ENCODE peak calls at places on chromosomes 1 and 21, in nine cellular contexts. One of them, this sample, is unnamed.

GRCh38 chr1:232995189-232995588 is 44.8 kb downstream of the NTPCR start:
- DNase-seq in transverse colon: no peak
- DNase-seq in right lobe of liver: no peak
- DNase-seq in uterus: no peak
- DNase-seq in breast epithelium: no peak
- DNase-seq in esophagus muscularis mucosa: no peak
- DNase-seq in ovary: no peak
- DNase-seq in Peyer's patch: no peak
- DNase-seq in K562: no peak
- DNase-seq in this sample: no peak

GRCh38 chr1:227234998-227235405 is 83.3 kb downstream of the CDC42BPA start:
- DNase-seq in transverse colon: no peak
- DNase-seq in right lobe of liver: no peak
- DNase-seq in uterus: no peak
- DNase-seq in breast epithelium: no peak
- DNase-seq in esophagus muscularis mucosa: no peak
- DNase-seq in ovary: no peak
- DNase-seq in Peyer's patch: no peak
- DNase-seq in K562: peak; percentile 90
- DNase-seq in this sample: peak; percentile 26

GRCh38 chr1:190747643-190748186 is 270.1 kb upstream of the BRINP3 start:
- DNase-seq in transverse colon: no peak
- DNase-seq in right lobe of liver: no peak
- DNase-seq in uterus: no peak
- DNase-seq in breast epithelium: no peak
- DNase-seq in esophagus muscularis mucosa: no peak
- DNase-seq in ovary: no peak
- DNase-seq in Peyer's patch: no peak
- DNase-seq in K562: no peak
- DNase-seq in this sample: no peak

GRCh38 chr1:1889847-1890505 is 911 bp downstream of the GNB1 start:
- DNase-seq in transverse colon: peak; percentile 52
- DNase-seq in right lobe of liver: peak; percentile 75
- DNase-seq in uterus: no peak
- DNase-seq in breast epithelium: no peak
- DNase-seq in esophagus muscularis mucosa: no peak
- DNase-seq in ovary: no peak
- DNase-seq in Peyer's patch: peak; percentile 51
- DNase-seq in K562: peak; percentile 73
- DNase-seq in this sample: no peak

GRCh38 chr1:110163591-110163990 is 13.3 kb downstream of the SLC6A17 start:
- DNase-seq in transverse colon: no peak
- DNase-seq in right lobe of liver: no peak
- DNase-seq in uterus: no peak
- DNase-seq in breast epithelium: no peak
- DNase-seq in esophagus muscularis mucosa: no peak
- DNase-seq in ovary: no peak
- DNase-seq in Peyer's patch: no peak
- DNase-seq in K562: no peak
- DNase-seq in this sample: no peak

GRCh38 chr1:27413004-27413403 is 20.6 kb downstream of the GPR3 start:
- DNase-seq in transverse colon: no peak
- DNase-seq in right lobe of liver: no peak
- DNase-seq in uterus: no peak
- DNase-seq in breast epithelium: no peak
- DNase-seq in esophagus muscularis mucosa: no peak
- DNase-seq in ovary: no peak
- DNase-seq in Peyer's patch: no peak
- DNase-seq in K562: no peak
- DNase-seq in this sample: no peak

GRCh38 chr1:167107456-167107855 is 13.6 kb downstream of the STYXL2 start:
- DNase-seq in transverse colon: no peak
- DNase-seq in right lobe of liver: no peak
- DNase-seq in uterus: no peak
- DNase-seq in breast epithelium: no peak
- DNase-seq in esophagus muscularis mucosa: no peak
- DNase-seq in ovary: no peak
- DNase-seq in Peyer's patch: no peak
- DNase-seq in K562: no peak
- DNase-seq in this sample: no peak

GRCh38 chr1:225642177-225642576 is 10.7 kb downstream of the ENAH start:
- DNase-seq in transverse colon: no peak
- DNase-seq in right lobe of liver: no peak
- DNase-seq in uterus: no peak
- DNase-seq in breast epithelium: no peak
- DNase-seq in esophagus muscularis mucosa: no peak
- DNase-seq in ovary: no peak
- DNase-seq in Peyer's patch: no peak
- DNase-seq in K562: no peak
- DNase-seq in this sample: no peak

GRCh38 chr1:72366473-72366872 is 84.1 kb upstream of the NEGR1 start:
- DNase-seq in transverse colon: no peak
- DNase-seq in right lobe of liver: peak; percentile 29
- DNase-seq in uterus: no peak
- DNase-seq in breast epithelium: no peak
- DNase-seq in esophagus muscularis mucosa: no peak
- DNase-seq in ovary: no peak
- DNase-seq in Peyer's patch: no peak
- DNase-seq in K562: no peak
- DNase-seq in this sample: peak; percentile 5

GRCh38 chr21:38126677-38127271 is 130.0 kb upstream of the KCNJ15 start:
- DNase-seq in transverse colon: peak; percentile 45
- DNase-seq in right lobe of liver: peak; percentile 57
- DNase-seq in uterus: peak; percentile 21
- DNase-seq in breast epithelium: peak; percentile 23
- DNase-seq in esophagus muscularis mucosa: no peak
- DNase-seq in ovary: no peak
- DNase-seq in Peyer's patch: no peak
- DNase-seq in K562: peak; percentile 86
- DNase-seq in this sample: peak; percentile 17

GRCh38 chr21:34726627-34727337 is 58.0 kb downstream of the CLIC6 start:
- DNase-seq in transverse colon: no peak
- DNase-seq in right lobe of liver: no peak
- DNase-seq in uterus: no peak
- DNase-seq in breast epithelium: no peak
- DNase-seq in esophagus muscularis mucosa: no peak
- DNase-seq in ovary: no peak
- DNase-seq in Peyer's patch: no peak
- DNase-seq in K562: no peak
- DNase-seq in this sample: no peak

GRCh38 chr21:42569732-42570301 is 56.2 kb downstream of the SLC37A1 start:
- DNase-seq in transverse colon: peak; percentile 1
- DNase-seq in right lobe of liver: peak; percentile 12
- DNase-seq in uterus: no peak
- DNase-seq in breast epithelium: no peak
- DNase-seq in esophagus muscularis mucosa: no peak
- DNase-seq in ovary: peak; percentile 11
- DNase-seq in Peyer's patch: no peak
- DNase-seq in K562: no peak
- DNase-seq in this sample: no peak

GRCh38 chr1:219567341-219567947 is 45.5 kb downstream of the ZC3H11B start:
- DNase-seq in transverse colon: no peak
- DNase-seq in right lobe of liver: no peak
- DNase-seq in uterus: no peak
- DNase-seq in breast epithelium: no peak
- DNase-seq in esophagus muscularis mucosa: no peak
- DNase-seq in ovary: no peak
- DNase-seq in Peyer's patch: no peak
- DNase-seq in K562: peak; percentile 47
- DNase-seq in this sample: no peak

GRCh38 chr1:39047374-39048229 is 21.5 kb downstream of the NDUFS5 start:
- DNase-seq in transverse colon: no peak
- DNase-seq in right lobe of liver: no peak
- DNase-seq in uterus: peak; percentile 68
- DNase-seq in breast epithelium: no peak
- DNase-seq in esophagus muscularis mucosa: peak; percentile 92
- DNase-seq in ovary: peak; percentile 67
- DNase-seq in Peyer's patch: no peak
- DNase-seq in K562: peak; percentile 72
- DNase-seq in this sample: peak; percentile 41

GRCh38 chr1:115545791-115546733 is 95.7 kb upstream of the VANGL1 start:
- DNase-seq in transverse colon: peak; percentile 34
- DNase-seq in right lobe of liver: peak; percentile 28
- DNase-seq in uterus: peak; percentile 25
- DNase-seq in breast epithelium: peak; percentile 72
- DNase-seq in esophagus muscularis mucosa: no peak
- DNase-seq in ovary: peak; percentile 33
- DNase-seq in Peyer's patch: no peak
- DNase-seq in K562: peak; percentile 30
- DNase-seq in this sample: no peak

GRCh38 chr21:45709696-45710268 is 66.3 kb downstream of the PCBP3 start:
- DNase-seq in transverse colon: no peak
- DNase-seq in right lobe of liver: no peak
- DNase-seq in uterus: no peak
- DNase-seq in breast epithelium: no peak
- DNase-seq in esophagus muscularis mucosa: no peak
- DNase-seq in ovary: no peak
- DNase-seq in Peyer's patch: no peak
- DNase-seq in K562: no peak
- DNase-seq in this sample: no peak

GRCh38 chr21:42378418-42378817 is 12.1 kb upstream of the TFF1 start:
- DNase-seq in transverse colon: peak; percentile 1
- DNase-seq in right lobe of liver: no peak
- DNase-seq in uterus: no peak
- DNase-seq in breast epithelium: no peak
- DNase-seq in esophagus muscularis mucosa: no peak
- DNase-seq in ovary: no peak
- DNase-seq in Peyer's patch: no peak
- DNase-seq in K562: no peak
- DNase-seq in this sample: no peak

GRCh38 chr1:230743874-230744273 is 3.3 kb upstream of the CAPN9 start:
- DNase-seq in transverse colon: no peak
- DNase-seq in right lobe of liver: no peak
- DNase-seq in uterus: no peak
- DNase-seq in breast epithelium: no peak
- DNase-seq in esophagus muscularis mucosa: no peak
- DNase-seq in ovary: no peak
- DNase-seq in Peyer's patch: no peak
- DNase-seq in K562: no peak
- DNase-seq in this sample: no peak

DNA sequence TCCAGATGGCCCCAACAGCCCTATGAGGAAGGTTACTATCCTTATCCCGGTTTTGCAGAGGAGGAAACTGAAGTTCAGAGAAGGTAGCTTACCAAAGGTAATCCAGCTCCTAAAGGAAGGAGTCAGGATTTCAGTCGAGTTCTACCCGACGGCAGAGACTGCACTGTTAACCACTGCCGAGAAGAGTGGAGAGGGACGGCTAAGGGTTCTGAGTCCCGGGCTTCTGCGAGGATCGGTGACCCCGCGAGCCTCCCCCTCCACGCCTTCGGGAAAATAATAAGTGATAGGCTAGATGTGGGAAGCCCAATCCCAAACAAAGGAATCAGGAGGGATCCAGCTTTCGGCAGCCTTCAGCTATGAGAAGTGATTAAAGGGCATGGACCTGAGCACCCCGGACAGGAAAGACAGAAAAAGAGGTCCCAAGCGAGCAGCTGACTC is 587 bp downstream of the TMEM53 start:
- DNase-seq in transverse colon: no peak
- DNase-seq in right lobe of liver: no peak
- DNase-seq in uterus: no peak
- DNase-seq in breast epithelium: no peak
- DNase-seq in esophagus muscularis mucosa: no peak
- DNase-seq in ovary: no peak
- DNase-seq in Peyer's patch: no peak
- DNase-seq in K562: no peak
- DNase-seq in this sample: no peak
- TF ChIP-seq POLR2A in transverse colon: no peak
- TF ChIP-seq POLR2A in right lobe of liver: peak; percentile 61
- TF ChIP-seq POLR2A in uterus: no peak
- TF ChIP-seq POLR2A in breast epithelium: no peak
- TF ChIP-seq POLR2A in esophagus muscularis mucosa: no peak
- TF ChIP-seq POLR2A in ovary: no peak
- TF ChIP-seq POLR2A in Peyer's patch: peak; percentile 81
- TF ChIP-seq POLR2A in K562: no peak
- TF ChIP-seq POLR2A in this sample: no peak

DNA sequence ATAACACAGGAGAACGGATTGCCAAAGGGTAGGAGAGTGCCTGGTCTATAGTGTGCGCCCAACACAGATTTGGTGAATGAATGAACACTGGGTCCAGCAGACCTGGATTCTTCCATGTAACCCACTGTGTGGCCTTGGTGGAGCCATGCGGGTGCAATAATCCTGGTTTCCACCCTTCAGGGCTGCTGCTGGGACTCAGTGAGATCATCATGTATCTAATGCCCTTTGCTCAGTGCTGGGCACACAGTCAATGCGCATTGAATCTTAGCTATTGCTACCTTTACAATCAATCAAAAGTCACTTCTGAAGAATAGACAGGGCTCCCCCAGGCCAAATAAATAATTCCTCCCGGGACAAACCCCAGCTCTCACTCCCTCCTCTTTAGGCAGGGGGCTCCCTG is 5.8 kb upstream of the EPHA2 start:
- DNase-seq in transverse colon: no peak
- DNase-seq in right lobe of liver: no peak
- DNase-seq in uterus: no peak
- DNase-seq in breast epithelium: no peak
- DNase-seq in esophagus muscularis mucosa: no peak
- DNase-seq in ovary: no peak
- DNase-seq in Peyer's patch: no peak
- DNase-seq in K562: no peak
- DNase-seq in this sample: no peak
- H3K4me1 ChIP-seq in transverse colon: peaks cover 6% of the 10 kb centered on the region
- H3K4me1 ChIP-seq in right lobe of liver: peaks cover under 1% of the 10 kb centered on the region
- H3K4me1 ChIP-seq in uterus: no peaks in the 10 kb centered on the region
- H3K4me1 ChIP-seq in breast epithelium: no peaks in the 10 kb centered on the region
- H3K4me1 ChIP-seq in esophagus muscularis mucosa: peaks cover 16% of the 10 kb centered on the region
- H3K4me1 ChIP-seq in ovary: no peaks in the 10 kb centered on the region
- H3K4me1 ChIP-seq in Peyer's patch: peaks cover 35% of the 10 kb centered on the region
- H3K4me1 ChIP-seq in K562: peaks cover 27% of the 10 kb centered on the region
- H3K4me1 ChIP-seq in this sample: no peaks in the 10 kb centered on the region

GRCh38 chr1:46667782-46668760 is at the start of gene ATPAF1:
- DNase-seq in transverse colon: peak; percentile 73
- DNase-seq in right lobe of liver: peak; percentile 77
- DNase-seq in uterus: peak; percentile 61
- DNase-seq in breast epithelium: peak; percentile 24
- DNase-seq in esophagus muscularis mucosa: no peak
- DNase-seq in ovary: peak; percentile 65
- DNase-seq in Peyer's patch: peak; percentile 50
- DNase-seq in K562: peak; percentile 66
- DNase-seq in this sample: peak; percentile 37
- TF ChIP-seq POLR2A in transverse colon: no peak
- TF ChIP-seq POLR2A in right lobe of liver: peak; percentile 58
- TF ChIP-seq POLR2A in uterus: peak; percentile 58
- TF ChIP-seq POLR2A in breast epithelium: no peak
- TF ChIP-seq POLR2A in esophagus muscularis mucosa: no peak
- TF ChIP-seq POLR2A in ovary: peak; percentile 24
- TF ChIP-seq POLR2A in Peyer's patch: no peak
- TF ChIP-seq POLR2A in K562: no peak
- TF ChIP-seq POLR2A in this sample: peak; percentile 43

DNA sequence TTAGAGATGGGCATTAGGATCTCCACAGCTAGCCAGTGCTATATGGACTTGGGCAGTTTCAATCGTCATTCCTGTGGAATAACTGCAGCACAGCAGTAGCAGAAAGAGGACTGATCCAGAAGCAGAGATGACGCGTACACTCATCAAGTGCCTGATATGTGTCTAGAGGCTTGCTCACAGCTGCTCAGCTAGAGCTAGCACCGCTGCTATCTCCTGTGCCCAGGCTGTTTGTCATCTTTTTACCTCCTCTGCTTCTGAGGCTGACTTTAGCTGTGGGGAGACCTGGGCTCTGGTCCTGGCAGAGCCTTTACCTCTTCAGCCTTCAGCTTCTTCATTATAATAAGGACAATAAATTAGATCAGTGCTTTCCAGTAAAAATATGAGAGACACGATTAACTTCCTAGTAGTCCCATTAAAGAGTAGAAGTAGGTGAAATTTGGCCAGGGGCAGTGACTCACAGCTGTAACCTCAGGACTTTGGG is 5.3 kb downstream of the TENT5C start:
- DNase-seq in transverse colon: no peak
- DNase-seq in right lobe of liver: no peak
- DNase-seq in uterus: peak; percentile 10
- DNase-seq in breast epithelium: no peak
- DNase-seq in esophagus muscularis mucosa: no peak
- DNase-seq in ovary: no peak
- DNase-seq in Peyer's patch: no peak
- DNase-seq in K562: peak; percentile 93
- DNase-seq in this sample: no peak
- H3K4me1 ChIP-seq in transverse colon: peaks cover 66% of the 10 kb centered on the region
- H3K4me1 ChIP-seq in right lobe of liver: no peaks in the 10 kb centered on the region
- H3K4me1 ChIP-seq in uterus: peaks cover 4% of the 10 kb centered on the region
- H3K4me1 ChIP-seq in breast epithelium: no peaks in the 10 kb centered on the region
- H3K4me1 ChIP-seq in esophagus muscularis mucosa: peaks cover 54% of the 10 kb centered on the region
- H3K4me1 ChIP-seq in ovary: peaks cover 3% of the 10 kb centered on the region
- H3K4me1 ChIP-seq in Peyer's patch: peaks cover 28% of the 10 kb centered on the region
- H3K4me1 ChIP-seq in K562: peaks cover 84% of the 10 kb centered on the region
- H3K4me1 ChIP-seq in this sample: peaks cover 3% of the 10 kb centered on the region

This sample was measured in tibial nerve.